ENCODE peak calls at places on chromosomes 7 and 10, in ten cellular contexts. R, E, X, K, Y, A, H, V, S and F are unnamed samples.
A peak's percentile ranks its signal among the peaks of the same experiment; 100 is the strongest.

GRCh38 chr10:31424473-31424872 is 105.5 kb downstream of the ZEB1 start:
- DNase-seq in S (no peak), R (no peak), A (no peak), K (no peak), V (no peak), E (no peak), X (no peak), H (no peak), Y (no peak), F (no peak)

GRCh38 chr7:39650676-39651075 is 27.3 kb downstream of the RALA start:
- DNase-seq in E (peak; percentile 15), A (no peak), K (no peak), H (no peak), V (no peak), X (no peak), R (no peak), S (no peak), Y (no peak), F (no peak)

GRCh38 chr7:41796331-41796730 is 93.4 kb upstream of the INHBA start:
- DNase-seq in K (no peak), H (no peak), V (no peak), Y (peak; percentile 12), X (no peak), A (no peak), S (no peak), R (no peak), E (no peak), F (no peak)

GRCh38 chr7:148483941-148484340 is 106.6 kb upstream of the C7orf33 start:
- DNase-seq in A (no peak), S (no peak), V (no peak), K (no peak), E (no peak), H (no peak), R (no peak), X (no peak), Y (no peak), F (no peak)

GRCh38 chr10:55786461-55786860 is 574.6 kb downstream of the ZWINT start:
- DNase-seq in S (no peak), R (no peak), K (no peak), V (no peak), E (no peak), A (no peak), Y (no peak), X (no peak), H (no peak), F (no peak)

GRCh38 chr10:86775056-86775858 is 18.8 kb downstream of the BMPR1A start:
- DNase-seq in S (no peak), V (no peak), K (no peak), H (no peak), E (no peak), R (no peak), X (no peak), A (no peak), Y (peak; percentile 42), F (no peak)

GRCh38 chr10:77940225-77940624 is 13.7 kb upstream of the DLG5 start:
- DNase-seq in S (no peak), K (no peak), A (no peak), H (no peak), V (no peak), R (no peak), E (no peak), X (no peak), Y (no peak), F (no peak)

GRCh38 chr7:151728746-151729145 is 148.2 kb downstream of the PRKAG2 start:
- DNase-seq in A (no peak), X (no peak), H (no peak), K (no peak), R (no peak), V (no peak), Y (no peak), S (no peak), E (no peak), F (no peak)

GRCh38 chr10:27742926-27743735 is 2.5 kb downstream of the MKX start:
- DNase-seq in H (no peak), R (no peak), S (no peak), A (peak; percentile 86), X (peak; percentile 21), E (no peak), Y (peak; percentile 24), V (peak; percentile 20), K (peak; percentile 61), F (no peak)

GRCh38 chr10:5589963-5590511 is 65.3 kb downstream of the CALML3 start:
- DNase-seq in V (no peak), A (peak; percentile 70), K (no peak), R (peak; percentile 30), S (no peak), X (no peak), E (no peak), H (no peak), Y (peak; percentile 38), F (no peak)

GRCh38 chr10:5590816-5591215 is 66.1 kb downstream of the CALML3 start:
- DNase-seq in X (no peak), H (no peak), E (no peak), R (no peak), S (no peak), Y (no peak), V (no peak), A (no peak), K (no peak), F (no peak)

GRCh38 chr10:5594271-5595036 is 69.7 kb downstream of the CALML3 start:
- DNase-seq in Y (no peak), R (no peak), H (no peak), V (no peak), K (no peak), X (no peak), S (no peak), A (no peak), E (no peak), F (no peak)

GRCh38 chr10:5591336-5591824 is 66.6 kb downstream of the CALML3 start:
- DNase-seq in A (peak; percentile 64), S (no peak), K (no peak), Y (no peak), H (no peak), V (no peak), E (no peak), R (no peak), X (no peak), F (no peak)

GRCh38 chr10:5592070-5592469 is 67.3 kb downstream of the CALML3 start:
- DNase-seq in S (no peak), E (no peak), R (peak; percentile 13), X (no peak), Y (no peak), V (no peak), A (no peak), K (no peak), H (no peak), F (no peak)
- TF ChIP-seq CTCF in S (no peak), E (no peak), R (no peak), X (no peak), Y (no peak), V (no peak), A (no peak), K (no peak), H (no peak), F (no peak)

DNA sequence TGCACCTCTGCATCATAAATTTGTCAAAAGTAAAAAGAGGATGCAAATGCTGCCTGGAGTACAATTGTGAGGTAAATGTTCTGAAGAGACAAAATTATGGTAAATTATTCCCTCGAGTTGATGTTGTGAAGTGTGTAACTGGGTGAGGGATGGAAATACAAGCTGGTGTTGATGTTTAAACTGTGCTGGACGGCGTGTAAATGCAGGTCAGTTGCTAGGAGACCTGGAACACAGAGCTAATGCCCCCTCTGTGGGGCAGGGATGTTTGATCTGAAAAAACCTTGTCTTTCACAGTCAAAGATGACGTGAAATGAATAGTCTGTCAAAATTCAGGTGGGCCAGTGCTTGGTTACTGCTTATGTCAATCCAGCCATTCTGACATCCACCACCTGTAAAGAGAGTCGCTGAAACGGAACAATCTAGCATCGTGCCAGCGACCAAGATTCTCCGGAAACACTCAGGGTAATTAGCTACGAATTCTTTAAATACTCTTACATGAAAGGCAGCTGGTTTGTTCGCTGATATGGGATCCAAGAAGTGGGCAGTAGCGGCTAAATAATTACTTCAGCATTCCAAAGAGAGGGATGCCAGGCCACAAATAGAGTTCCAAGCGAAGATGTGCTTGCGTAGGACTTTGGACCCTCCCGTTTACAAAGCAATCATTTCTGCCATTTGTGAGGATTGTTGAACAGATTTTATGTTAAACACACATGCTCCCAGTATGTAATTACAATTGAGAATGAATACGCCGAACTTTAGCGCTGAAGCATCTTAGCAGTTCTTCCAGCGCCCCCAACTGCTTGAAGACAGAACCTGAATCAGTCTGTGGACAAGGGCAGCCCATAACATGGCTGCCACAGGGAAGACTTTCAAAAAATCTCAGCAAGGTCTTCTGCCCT is 7.4 kb upstream of the ASB4 start:
- DNase-seq in V (no peak), A (peak; percentile 71), R (no peak), X (peak; percentile 30), E (no peak), K (no peak), H (no peak), S (no peak), Y (peak; percentile 50), F (no peak)
- TF ChIP-seq CTCF in V (peak; percentile 7), A (peak; percentile 70), R (no peak), X (peak; percentile 33), E (no peak), K (no peak), H (peak; percentile 8), S (no peak), Y (peak; percentile 44), F (no peak)

GRCh38 chr10:60846173-60846572 is 67.9 kb downstream of the CDK1 start:
- DNase-seq in Y (peak; percentile 38), K (no peak), V (no peak), E (no peak), A (no peak), R (no peak), S (no peak), H (no peak), X (no peak), F (no peak)

GRCh38 chr10:60848680-60849079 is 70.4 kb downstream of the CDK1 start:
- DNase-seq in V (no peak), S (no peak), Y (no peak), X (no peak), H (no peak), R (no peak), E (no peak), A (no peak), K (no peak), F (no peak)

GRCh38 chr10:60849217-60849616 is 70.9 kb downstream of the CDK1 start:
- DNase-seq in K (no peak), X (no peak), S (no peak), Y (no peak), H (no peak), R (no peak), A (no peak), E (no peak), V (no peak), F (no peak)

GRCh38 chr10:60849762-60850161 is 71.5 kb downstream of the CDK1 start:
- DNase-seq in X (no peak), S (no peak), V (no peak), H (no peak), Y (no peak), A (no peak), K (no peak), R (no peak), E (no peak), F (no peak)

GRCh38 chr10:60848126-60848525 is 69.8 kb downstream of the CDK1 start:
- DNase-seq in E (peak; percentile 50), V (no peak), A (no peak), K (no peak), R (no peak), S (no peak), X (no peak), H (no peak), Y (no peak), F (no peak)
- TF ChIP-seq CTCF in E (no peak), V (no peak), A (no peak), K (no peak), R (no peak), S (no peak), X (no peak), H (no peak), Y (no peak), F (no peak)

GRCh38 chr10:115129752-115130151 is 36.6 kb downstream of the ATRNL1 start:
- DNase-seq in X (no peak), A (no peak), S (no peak), E (no peak), V (peak; percentile 51), R (no peak), Y (peak; percentile 48), H (peak; percentile 20), K (no peak), F (no peak)
- TF ChIP-seq CTCF in X (peak; percentile 51), A (peak; percentile 77), S (peak; percentile 27), E (peak; percentile 33), V (peak; percentile 30), R (peak; percentile 63), Y (no peak), H (peak; percentile 36), K (peak; percentile 37), F (peak; percentile 17)